ENCODE peak calls at places on chromosome 20, in four cellular contexts. One of them, this sample, is unnamed.

GRCh38 chr20:63955281-63955845 is 853 bp downstream of the UCKL1 start:
- DNase-seq in effector CD4-positive, alpha-beta T cell: no peak
- DNase-seq in kidney glomerular epithelial cell: no peak
- DNase-seq in neuronal stem cell: no peak
- DNase-seq in this sample: no peak

GRCh38 chr20:19823971-19824370 is 65.9 kb downstream of the RIN2 start:
- DNase-seq in kidney glomerular epithelial cell: no peak
- DNase-seq in neuronal stem cell: no peak
- DNase-seq in effector CD4-positive, alpha-beta T cell: no peak
- DNase-seq in this sample: no peak

GRCh38 chr20:34791289-34792020 is 34.0 kb downstream of the NCOA6 start:
- DNase-seq in kidney glomerular epithelial cell: peak
- DNase-seq in effector CD4-positive, alpha-beta T cell: no peak
- DNase-seq in neuronal stem cell: no peak
- DNase-seq in this sample: peak

GRCh38 chr20:45467861-45468260 is 1.7 kb upstream of the WFDC2 start:
- DNase-seq in effector CD4-positive, alpha-beta T cell: no peak
- DNase-seq in kidney glomerular epithelial cell: no peak
- DNase-seq in neuronal stem cell: no peak
- DNase-seq in this sample: no peak

GRCh38 chr20:237479-237878 is 10.4 kb downstream of the DEFB129 start:
- DNase-seq in effector CD4-positive, alpha-beta T cell: no peak
- DNase-seq in neuronal stem cell: no peak
- DNase-seq in kidney glomerular epithelial cell: no peak
- DNase-seq in this sample: no peak

GRCh38 chr20:44969320-44969879 is 3.1 kb downstream of the STK4 start:
- DNase-seq in effector CD4-positive, alpha-beta T cell: peak
- DNase-seq in neuronal stem cell: no peak
- DNase-seq in kidney glomerular epithelial cell: no peak
- DNase-seq in this sample: no peak

GRCh38 chr20:45465492-45466266 is 3.9 kb upstream of the WFDC2 start:
- DNase-seq in kidney glomerular epithelial cell: no peak
- DNase-seq in effector CD4-positive, alpha-beta T cell: no peak
- DNase-seq in neuronal stem cell: no peak
- DNase-seq in this sample: no peak

GRCh38 chr20:36045373-36045714 is 77.0 kb downstream of the CNBD2 start:
- DNase-seq in effector CD4-positive, alpha-beta T cell: no peak
- DNase-seq in kidney glomerular epithelial cell: no peak
- DNase-seq in neuronal stem cell: no peak
- DNase-seq in this sample: no peak

GRCh38 chr20:58131581-58132142 is 96.8 kb downstream of the ANKRD60 start:
- DNase-seq in neuronal stem cell: no peak
- DNase-seq in effector CD4-positive, alpha-beta T cell: no peak
- DNase-seq in kidney glomerular epithelial cell: no peak
- DNase-seq in this sample: peak

GRCh38 chr20:14210146-14210545 is 127.3 kb downstream of the FLRT3 start:
- DNase-seq in effector CD4-positive, alpha-beta T cell: no peak
- DNase-seq in neuronal stem cell: no peak
- DNase-seq in kidney glomerular epithelial cell: no peak
- DNase-seq in this sample: no peak

GRCh38 chr20:23889775-23890187 is 10.2 kb upstream of the CST5 start:
- DNase-seq in neuronal stem cell: peak
- DNase-seq in kidney glomerular epithelial cell: peak
- DNase-seq in effector CD4-positive, alpha-beta T cell: peak
- DNase-seq in this sample: no peak

GRCh38 chr20:58256842-58257241 is 28.4 kb upstream of the ANKRD60 start:
- DNase-seq in effector CD4-positive, alpha-beta T cell: no peak
- DNase-seq in kidney glomerular epithelial cell: no peak
- DNase-seq in neuronal stem cell: no peak
- DNase-seq in this sample: no peak

GRCh38 chr20:9440891-9441290 is 73.5 kb upstream of the LAMP5 start:
- DNase-seq in neuronal stem cell: no peak
- DNase-seq in effector CD4-positive, alpha-beta T cell: no peak
- DNase-seq in kidney glomerular epithelial cell: peak
- DNase-seq in this sample: no peak

GRCh38 chr20:48262396-48262795 is 477.1 kb upstream of the SULF2 start:
- DNase-seq in effector CD4-positive, alpha-beta T cell: no peak
- DNase-seq in kidney glomerular epithelial cell: no peak
- DNase-seq in neuronal stem cell: no peak
- DNase-seq in this sample: no peak

GRCh38 chr20:59661621-59662020 is 57.3 kb downstream of the PHACTR3 start:
- DNase-seq in effector CD4-positive, alpha-beta T cell: no peak
- DNase-seq in neuronal stem cell: no peak
- DNase-seq in kidney glomerular epithelial cell: no peak
- DNase-seq in this sample: no peak

GRCh38 chr20:5991623-5992441 is 41.4 kb downstream of the MCM8 start:
- DNase-seq in effector CD4-positive, alpha-beta T cell: no peak
- DNase-seq in kidney glomerular epithelial cell: peak
- DNase-seq in neuronal stem cell: no peak
- DNase-seq in this sample: no peak

GRCh38 chr20:32231847-32232246 is 24.2 kb downstream of the POFUT1 start:
- DNase-seq in neuronal stem cell: no peak
- DNase-seq in kidney glomerular epithelial cell: no peak
- DNase-seq in effector CD4-positive, alpha-beta T cell: peak
- DNase-seq in this sample: no peak

GRCh38 chr20:41599699-41600104 is 18.5 kb downstream of the CHD6 start:
- DNase-seq in neuronal stem cell: no peak
- DNase-seq in kidney glomerular epithelial cell: no peak
- DNase-seq in effector CD4-positive, alpha-beta T cell: no peak
- DNase-seq in this sample: no peak

GRCh38 chr20:37526238-37526838 is 1.3 kb downstream of the BLCAP start:
- DNase-seq in effector CD4-positive, alpha-beta T cell: no peak
- DNase-seq in kidney glomerular epithelial cell: peak
- DNase-seq in neuronal stem cell: no peak
- DNase-seq in this sample: peak

GRCh38 chr20:45725134-45725533 is 3.0 kb downstream of the SPINT4 start:
- DNase-seq in neuronal stem cell: no peak
- DNase-seq in kidney glomerular epithelial cell: peak
- DNase-seq in effector CD4-positive, alpha-beta T cell: no peak
- DNase-seq in this sample: no peak

GRCh38 chr20:48760403-48760889 is 67.4 kb downstream of the PREX1 start:
- DNase-seq in neuronal stem cell: no peak
- DNase-seq in effector CD4-positive, alpha-beta T cell: peak
- DNase-seq in kidney glomerular epithelial cell: no peak
- DNase-seq in this sample: no peak

GRCh38 chr20:62623488-62624324 is 18.6 kb upstream of the SLCO4A1 start:
- DNase-seq in kidney glomerular epithelial cell: peak
- DNase-seq in neuronal stem cell: peak
- DNase-seq in effector CD4-positive, alpha-beta T cell: peak
- DNase-seq in this sample: no peak

GRCh38 chr20:20547221-20547875 is 165.1 kb downstream of the RALGAPA2 start:
- DNase-seq in effector CD4-positive, alpha-beta T cell: no peak
- DNase-seq in neuronal stem cell: no peak
- DNase-seq in kidney glomerular epithelial cell: no peak
- DNase-seq in this sample: no peak

GRCh38 chr20:43046946-43047345 is 142.8 kb downstream of the PTPRT start:
- DNase-seq in effector CD4-positive, alpha-beta T cell: no peak
- DNase-seq in kidney glomerular epithelial cell: no peak
- DNase-seq in neuronal stem cell: no peak
- DNase-seq in this sample: no peak

GRCh38 chr20:17693534-17694001 is 6.2 kb upstream of the BANF2 start:
- DNase-seq in kidney glomerular epithelial cell: no peak
- DNase-seq in neuronal stem cell: no peak
- DNase-seq in effector CD4-positive, alpha-beta T cell: no peak
- DNase-seq in this sample: no peak

GRCh38 chr20:35619196-35620095 is 3.8 kb downstream of the SPAG4 start:
- DNase-seq in effector CD4-positive, alpha-beta T cell: peak
- DNase-seq in neuronal stem cell: peak
- DNase-seq in kidney glomerular epithelial cell: peak
- DNase-seq in this sample: peak

GRCh38 chr20:40156600-40157307 is 532.3 kb downstream of the MAFB start:
- DNase-seq in kidney glomerular epithelial cell: no peak
- DNase-seq in effector CD4-positive, alpha-beta T cell: no peak
- DNase-seq in neuronal stem cell: no peak
- DNase-seq in this sample: no peak

GRCh38 chr20:53901064-53901463 is 169.3 kb downstream of the BCAS1 start:
- DNase-seq in kidney glomerular epithelial cell: peak
- DNase-seq in neuronal stem cell: no peak
- DNase-seq in effector CD4-positive, alpha-beta T cell: no peak
- DNase-seq in this sample: no peak

GRCh38 chr20:57838670-57839142 is 128.9 kb upstream of the PMEPA1 start:
- DNase-seq in kidney glomerular epithelial cell: no peak
- DNase-seq in effector CD4-positive, alpha-beta T cell: no peak
- DNase-seq in neuronal stem cell: no peak
- DNase-seq in this sample: no peak

GRCh38 chr20:31608256-31608980 is 3.3 kb downstream of the ID1 start:
- DNase-seq in neuronal stem cell: peak
- DNase-seq in effector CD4-positive, alpha-beta T cell: no peak
- DNase-seq in kidney glomerular epithelial cell: peak
- DNase-seq in this sample: no peak

This sample was measured in smooth muscle cell of the brain vasculature.